ENCODE peak calls at places on chromosomes 6 and 20, in five cellular contexts. D is sigmoid colon, K is prostate gland, Q is K562, W is spleen. I is an unnamed sample.

GRCh38 chr20:1478566-1478965 is 11.9 kb upstream of the NSFL1C start:
- DNase-seq in Q (no peak), K (no peak), W (no peak), D (no peak), I (no peak)

GRCh38 chr6:131807644-131808459 is at the start of gene ENPP1:
- DNase-seq in W (peak; percentile 87), Q (peak; percentile 78), D (peak; percentile 86), K (peak; percentile 49), I (peak; percentile 92)

GRCh38 chr6:11500008-11500407 is 37.5 kb upstream of the TMEM170B start:
- DNase-seq in Q (no peak), D (no peak), K (no peak), W (no peak), I (no peak)

GRCh38 chr20:32157611-32158010 is 48.1 kb downstream of the TM9SF4 start:
- DNase-seq in K (no peak), W (peak; percentile 51), Q (no peak), D (peak; percentile 57), I (no peak)

GRCh38 chr20:4951299-4951698 is 50.0 kb downstream of the SLC23A2 start:
- DNase-seq in K (no peak), W (no peak), D (peak; percentile 71), Q (no peak), I (no peak)

GRCh38 chr6:25934181-25934580 is 3.7 kb upstream of the SLC17A2 start:
- DNase-seq in K (no peak), D (no peak), Q (no peak), W (no peak), I (no peak)

GRCh38 chr6:55980627-55981211 is 105.3 kb upstream of the BMP5 start:
- DNase-seq in W (no peak), Q (no peak), K (peak; percentile 12), D (no peak), I (no peak)

GRCh38 chr6:71028236-71028876 is 71.5 kb upstream of the B3GAT2 start:
- DNase-seq in W (no peak), D (no peak), Q (no peak), K (no peak), I (no peak)

GRCh38 chr6:72272958-72273357 is 348.9 kb upstream of the KCNQ5 start:
- DNase-seq in W (no peak), Q (no peak), K (no peak), D (no peak), I (no peak)

GRCh38 chr6:137358273-137358672 is 135.9 kb downstream of the OLIG3 start:
- DNase-seq in D (no peak), K (no peak), W (no peak), Q (no peak), I (no peak)

GRCh38 chr6:34027445-34027936 is 118.4 kb downstream of the GRM4 start:
- DNase-seq in Q (peak; percentile 90), K (peak; percentile 39), W (peak; percentile 85), D (no peak), I (no peak)

GRCh38 chr6:34475167-34476047 is 9.5 kb downstream of the PACSIN1 start:
- DNase-seq in K (no peak), W (no peak), D (no peak), Q (no peak), I (no peak)

GRCh38 chr6:150549007-150549406 is 50.7 kb upstream of the PLEKHG1 start:
- DNase-seq in D (no peak), Q (no peak), W (no peak), K (no peak), I (no peak)

GRCh38 chr6:140388141-140388802 is 1013.8 kb upstream of the CITED2 start:
- DNase-seq in Q (no peak), K (no peak), W (no peak), D (no peak), I (no peak)

GRCh38 chr20:36133821-36134220 is 20.7 kb upstream of the EPB41L1 start:
- DNase-seq in Q (no peak), K (no peak), D (no peak), W (no peak), I (no peak)

GRCh38 chr6:166691741-166692140 is 64.7 kb upstream of the RPS6KA2 start:
- DNase-seq in W (no peak), Q (no peak), K (no peak), D (no peak), I (no peak)

GRCh38 chr6:149410557-149410956 is 10.5 kb downstream of the SUMO4 start:
- DNase-seq in K (no peak), Q (no peak), W (no peak), D (no peak), I (no peak)

GRCh38 chr6:25138024-25138696 is 141.0 kb upstream of the CARMIL1 start:
- DNase-seq in Q (no peak), D (peak; percentile 84), K (peak; percentile 24), W (peak; percentile 81), I (no peak)

GRCh38 chr6:158854214-158855101 is 35.3 kb upstream of the EZR start:
- DNase-seq in K (no peak), D (no peak), W (no peak), Q (peak; percentile 60), I (no peak)

GRCh38 chr6:158853872-158854213 is 34.7 kb upstream of the EZR start:
- DNase-seq in K (no peak), D (no peak), W (no peak), Q (no peak), I (no peak)

GRCh38 chr6:158850807-158851115 is 31.6 kb upstream of the EZR start:
- DNase-seq in D (no peak), Q (no peak), K (no peak), W (no peak), I (no peak)

GRCh38 chr6:158852312-158853071 is 33.3 kb upstream of the EZR start:
- DNase-seq in Q (no peak), W (no peak), K (no peak), D (no peak), I (no peak)

DNA sequence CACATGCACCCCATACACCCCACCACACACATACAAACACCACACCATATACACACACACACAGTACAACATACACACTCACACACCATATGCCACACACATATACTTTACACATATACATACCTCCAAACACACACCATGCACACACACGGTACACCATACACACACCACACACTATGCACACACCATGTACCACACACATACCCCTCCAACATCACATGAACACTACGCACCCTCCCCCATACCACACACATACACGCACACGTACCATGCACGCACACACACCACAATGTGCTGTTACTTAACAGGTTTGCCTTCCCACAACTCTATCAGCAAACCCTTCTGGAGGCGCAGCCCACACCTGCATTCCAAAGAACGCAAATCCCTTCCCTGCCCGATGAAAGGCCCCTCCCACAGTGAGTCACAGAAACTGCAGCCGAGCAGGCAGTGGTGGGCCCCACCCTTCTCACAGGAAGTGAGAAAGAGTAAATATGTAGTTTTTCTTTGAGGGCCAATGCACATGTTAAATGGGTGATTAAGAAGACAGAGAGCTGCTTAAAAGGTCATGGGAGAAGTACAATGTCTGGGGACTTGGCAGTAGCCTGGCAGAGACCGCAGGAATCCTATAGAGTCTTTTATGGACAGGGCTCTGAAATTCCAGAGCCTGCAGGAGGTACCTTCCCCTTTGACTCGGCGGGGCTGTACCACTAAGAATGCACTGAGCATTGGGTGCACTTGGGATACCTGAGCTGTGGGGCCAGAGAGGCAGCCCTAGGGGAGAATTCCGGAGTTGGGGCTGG is 34.1 kb upstream of the EZR start:
- DNase-seq in Q (peak; percentile 96), W (peak; percentile 91), D (no peak), K (peak; percentile 86), I (no peak)
- TF ChIP-seq POLR2AphosphoS5 in Q (peak; percentile 96), W (no peak), D (no peak), K (peak; percentile 90), I (peak; percentile 77)

GRCh38 chr6:54697423-54697822 is 149.1 kb upstream of the FAM83B start:
- DNase-seq in W (no peak), Q (no peak), D (no peak), K (no peak), I (no peak)

GRCh38 chr6:54695815-54696214 is 150.8 kb upstream of the FAM83B start:
- DNase-seq in K (no peak), Q (no peak), D (no peak), W (no peak), I (no peak)

GRCh38 chr6:54702772-54703171 is 143.8 kb upstream of the FAM83B start:
- DNase-seq in Q (no peak), W (no peak), K (no peak), D (no peak), I (no peak)

GRCh38 chr6:54698974-54699373 is 147.6 kb upstream of the FAM83B start:
- DNase-seq in W (no peak), K (no peak), D (no peak), Q (no peak), I (no peak)

DNA sequence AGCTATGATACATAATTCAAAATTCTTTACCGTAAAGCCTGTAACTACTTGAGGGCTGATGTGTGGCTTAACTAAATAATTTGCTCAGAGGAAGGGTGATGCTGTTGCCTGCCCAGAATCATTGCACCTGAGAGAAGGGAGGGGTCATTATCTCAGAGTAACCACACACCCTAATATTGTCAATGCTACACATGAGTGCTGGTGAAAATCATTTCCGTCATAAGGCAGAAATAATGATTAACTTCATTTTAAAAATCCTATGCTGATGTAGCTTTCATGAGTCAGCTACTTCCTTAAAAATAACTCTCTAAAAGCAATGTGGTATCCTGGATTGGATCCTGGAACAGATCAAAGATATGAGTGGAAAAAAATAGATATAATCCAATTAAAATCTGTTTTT is 146.4 kb upstream of the FAM83B start:
- DNase-seq in W (no peak), Q (no peak), K (no peak), D (no peak), I (no peak)
- H3K36me3 ChIP-seq in W (no peaks in the 10 kb centered on the region), Q (no peaks in the 10 kb centered on the region), K (no peaks in the 10 kb centered on the region), D (no peaks in the 10 kb centered on the region), I (no peaks in the 10 kb centered on the region)

DNA sequence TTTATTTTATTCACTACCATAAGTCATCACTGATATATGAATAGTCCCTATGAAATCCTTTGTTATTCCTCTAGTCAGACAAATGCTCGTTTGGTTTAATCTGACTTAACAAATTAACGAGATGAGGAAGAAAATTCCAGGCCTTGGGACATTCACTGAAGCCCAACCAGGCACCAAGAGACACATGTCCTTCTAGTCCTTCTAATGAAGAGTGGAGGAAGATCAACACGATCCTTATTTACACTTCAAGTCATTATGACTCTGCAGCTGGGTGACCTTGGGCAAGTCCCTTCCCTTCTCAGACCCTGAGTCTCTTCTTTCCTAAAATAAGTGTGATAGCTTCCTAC is 117.5 kb downstream of the CEBPB start:
- DNase-seq in W (no peak), D (peak; percentile 36), Q (no peak), K (no peak), I (no peak)
- H3K4me3 ChIP-seq in W (no peak overlapping the region), D (no peak overlapping the region), Q (no peak overlapping the region), K (no peak overlapping the region), I (no peak overlapping the region)

GRCh38 chr20:8800089-8800488 is 268.8 kb upstream of the PLCB4 start:
- DNase-seq in W (no peak), K (no peak), D (no peak), Q (no peak), I (no peak)

GRCh38 chr20:8795404-8795803 is 273.5 kb upstream of the PLCB4 start:
- DNase-seq in K (no peak), Q (no peak), W (no peak), D (no peak), I (no peak)

GRCh38 chr20:8796088-8796665 is 272.7 kb upstream of the PLCB4 start:
- DNase-seq in Q (no peak), D (no peak), W (no peak), K (no peak), I (no peak)

GRCh38 chr20:8801686-8802085 is 267.2 kb upstream of the PLCB4 start:
- DNase-seq in Q (no peak), K (no peak), D (no peak), W (no peak), I (no peak)

DNA sequence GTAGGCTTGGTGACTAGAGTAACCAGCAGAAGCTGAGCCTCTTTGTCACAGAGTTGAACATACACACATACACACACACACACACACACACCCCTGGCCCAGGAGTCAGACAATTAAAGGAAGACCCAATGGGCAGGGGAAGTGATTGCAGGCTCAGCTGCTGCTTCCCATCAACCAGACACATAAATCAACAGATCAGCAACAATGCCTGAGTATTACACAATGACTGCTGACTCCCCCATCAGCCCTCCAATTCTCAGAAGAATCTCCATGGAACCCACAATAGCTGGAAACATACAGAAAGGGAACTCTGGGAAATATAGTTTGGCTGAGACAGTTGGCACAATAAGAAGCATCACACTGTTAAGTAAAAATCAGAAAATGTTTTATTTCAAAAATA is 270.4 kb upstream of the PLCB4 start:
- DNase-seq in D (no peak), K (no peak), Q (no peak), W (no peak), I (no peak)
- TF ChIP-seq POLR2AphosphoS5 in D (no peak), K (no peak), Q (no peak), W (no peak), I (no peak)